ENCODE peak calls at places on chromosome 13, in six cellular contexts. C is body of pancreas; V is spleen; P is left ventricle myocardium inferior; E is stimulated activated CD4-positive, alpha-beta T cell treated with anti-CD3 and anti-CD28 coated beads, Interleukin-4, amount 100 ng/mL, for 24 hours; M is HEK293T. S is an unnamed sample.

GRCh38 chr13:54373211-54373610 is 1344.6 kb downstream of the OLFM4 start:
- DNase-seq in C (no peak), V (no peak), P (no peak), E (no peak), M (no peak), S (no peak)

GRCh38 chr13:46751811-46752635 is 44.9 kb downstream of the ESD start:
- DNase-seq in C (no peak), V (peak; percentile 77), P (no peak), E (peak; percentile 59), M (no peak), S (no peak)

GRCh38 chr13:23743269-23743668 is 145.9 kb downstream of the MIPEP start:
- DNase-seq in C (no peak), V (no peak), P (no peak), E (peak; percentile 14), M (no peak), S (no peak)

GRCh38 chr13:51929699-51930098 is 67.9 kb downstream of the CCDC70 start:
- DNase-seq in C (no peak), V (no peak), P (no peak), E (no peak), M (no peak), S (no peak)

GRCh38 chr13:43611631-43612416 is 174.9 kb downstream of the ENOX1 start:
- DNase-seq in C (no peak), V (no peak), P (no peak), E (no peak), M (no peak), S (no peak)

GRCh38 chr13:46288570-46289259 is 77.0 kb downstream of the LRRC63 start:
- DNase-seq in C (no peak), V (no peak), P (no peak), E (peak; percentile 17), M (peak; percentile 49), S (no peak)

GRCh38 chr13:77751513-77752456 is 54.3 kb downstream of the SLAIN1 start:
- DNase-seq in C (peak; percentile 37), V (no peak), P (no peak), E (peak; percentile 60), M (peak; percentile 81), S (no peak)

GRCh38 chr13:75495938-75496337 is 14.0 kb upstream of the TBC1D4 start:
- DNase-seq in C (no peak), V (no peak), P (no peak), E (no peak), M (no peak), S (no peak)

GRCh38 chr13:64505511-64505910 is 2724.6 kb downstream of the PCDH9 start:
- DNase-seq in C (no peak), V (no peak), P (no peak), E (no peak), M (no peak), S (no peak)

GRCh38 chr13:30927595-30927994 is 4.9 kb upstream of the TEX26 start:
- DNase-seq in C (no peak), V (no peak), P (no peak), E (no peak), M (no peak), S (no peak)

GRCh38 chr13:113152894-113153809 is 5.3 kb upstream of the PROZ start:
- DNase-seq in C (peak; percentile 60), V (peak; percentile 92), P (peak; percentile 48), E (no peak), M (no peak), S (no peak)

GRCh38 chr13:98348476-98348875 is 171.4 kb upstream of the RNF113B start:
- DNase-seq in C (no peak), V (no peak), P (no peak), E (no peak), M (no peak), S (no peak)

GRCh38 chr13:37059848-37060192 is 332 bp upstream of the SUPT20H start:
- DNase-seq in C (no peak), V (no peak), P (no peak), E (no peak), M (no peak), S (no peak)

GRCh38 chr13:80168089-80168850 is 172.7 kb downstream of the SPRY2 start:
- DNase-seq in C (no peak), V (no peak), P (no peak), E (no peak), M (no peak), S (no peak)

GRCh38 chr13:95569966-95570365 is 17.4 kb downstream of the CLDN10 start:
- DNase-seq in C (no peak), V (no peak), P (no peak), E (no peak), M (no peak), S (no peak)

S was measured in omental fat pad.